ENCODE peak calls at places on chromosomes 16 and 17, in seven cellular contexts. W is PC-3, Q is neural progenitor cell, D is MM.1S, H is OCI-LY7, K is SK-N-SH, U is GM23338. A is an unnamed sample.
A peak's percentile ranks its signal among the peaks of the same experiment; 100 is the strongest.

GRCh38 chr16:81143921-81144471 is 47.8 kb upstream of the GCSH start:
- DNase-seq in W (no peak), Q (no peak), D (no peak), H (no peak), K (no peak), U (no peak), A (no peak)

GRCh38 chr16:65122974-65123845 is 1.3 kb upstream of the CDH11 start:
- DNase-seq in W (peak; percentile 48), Q (peak; percentile 69), D (no peak), H (no peak), K (peak; percentile 72), U (peak; percentile 59), A (peak; percentile 78)

GRCh38 chr16:81729451-81729850 is 49.6 kb upstream of the PLCG2 start:
- DNase-seq in W (no peak), Q (peak; percentile 60), D (no peak), H (peak; percentile 66), K (no peak), U (peak; percentile 89), A (no peak)

GRCh38 chr16:68379472-68380347 is 68.6 kb downstream of the SMPD3 start:
- DNase-seq in W (no peak), Q (no peak), D (no peak), H (no peak), K (no peak), U (no peak), A (no peak)

GRCh38 chr17:81690549-81690948 is 6.7 kb downstream of the HGS start:
- DNase-seq in W (no peak), Q (no peak), D (no peak), H (no peak), K (no peak), U (no peak), A (no peak)

GRCh38 chr17:79024901-79025737 is 1.1 kb downstream of the C1QTNF1 start:
- DNase-seq in W (peak; percentile 54), Q (no peak), D (no peak), H (no peak), K (peak; percentile 42), U (no peak), A (peak; percentile 50)

GRCh38 chr16:29789775-29790182 is 772 bp upstream of the KIF22 start:
- DNase-seq in W (no peak), Q (no peak), D (no peak), H (peak; percentile 47), K (no peak), U (peak; percentile 27), A (no peak)

GRCh38 chr16:87263418-87264052 is 53.7 kb downstream of the C16orf95 start:
- DNase-seq in W (peak; percentile 17), Q (no peak), D (no peak), H (no peak), K (no peak), U (peak; percentile 20), A (peak; percentile 17)

GRCh38 chr17:38751803-38752118 is 780 bp upstream of the PSMB3 start:
- DNase-seq in W (peak; percentile 84), Q (peak; percentile 94), D (peak; percentile 84), H (peak; percentile 85), K (peak; percentile 73), U (peak; percentile 90), A (peak; percentile 92)

GRCh38 chr17:81713004-81713555 is 996 bp downstream of the SLC25A10 start:
- DNase-seq in W (peak; percentile 25), Q (no peak), D (no peak), H (no peak), K (peak; percentile 69), U (no peak), A (peak; percentile 34)

GRCh38 chr16:22190169-22191088 is 15.6 kb upstream of the EEF2K start:
- DNase-seq in W (peak; percentile 96), Q (peak; percentile 99), D (peak; percentile 99), H (peak; percentile 98), K (peak; percentile 92), U (peak; percentile 99), A (peak; percentile 100)

GRCh38 chr17:78130439-78131101 is at the start of gene TMC8:
- DNase-seq in W (no peak), Q (no peak), D (peak; percentile 91), H (peak; percentile 93), K (peak; percentile 56), U (no peak), A (no peak)

GRCh38 chr17:78120971-78121800 is 7.4 kb downstream of the TMC6 start:
- DNase-seq in W (no peak), Q (no peak), D (peak; percentile 83), H (peak; percentile 53), K (no peak), U (no peak), A (no peak)

GRCh38 chr16:13168091-13168572 is 266.7 kb downstream of the SHISA9 start:
- DNase-seq in W (no peak), Q (peak; percentile 55), D (no peak), H (peak; percentile 54), K (peak; percentile 2), U (peak; percentile 88), A (no peak)

GRCh38 chr16:29316673-29317237 is 89.8 kb downstream of the NPIPB11 start:
- DNase-seq in W (no peak), Q (no peak), D (no peak), H (no peak), K (no peak), U (no peak), A (no peak)

GRCh38 chr17:57044976-57045867 is 39.8 kb upstream of the AKAP1 start:
- DNase-seq in W (no peak), Q (no peak), D (no peak), H (no peak), K (peak; percentile 63), U (no peak), A (peak; percentile 5)

GRCh38 chr16:2056681-2057407 is 9.1 kb downstream of the TSC2 start:
- DNase-seq in W (no peak), Q (peak; percentile 59), D (no peak), H (no peak), K (no peak), U (peak; percentile 48), A (no peak)

GRCh38 chr17:68319420-68320162 is 28.3 kb downstream of the ARSG start:
- DNase-seq in W (no peak), Q (no peak), D (no peak), H (peak; percentile 48), K (no peak), U (no peak), A (no peak)

GRCh38 chr17:28949185-28950016 is 1.9 kb downstream of the PHF12 start:
- DNase-seq in W (peak; percentile 26), Q (peak; percentile 86), D (peak; percentile 27), H (peak; percentile 55), K (peak; percentile 63), U (peak; percentile 74), A (peak; percentile 89)

GRCh38 chr16:17538942-17539341 is 68.2 kb upstream of the XYLT1 start:
- DNase-seq in W (no peak), Q (no peak), D (no peak), H (no peak), K (no peak), U (no peak), A (no peak)

GRCh38 chr17:5832886-5833285 is 237.3 kb upstream of the WSCD1 start:
- DNase-seq in W (peak; percentile 83), Q (peak; percentile 16), D (no peak), H (peak; percentile 43), K (no peak), U (peak; percentile 84), A (peak; percentile 25)

GRCh38 chr17:55175788-55176425 is 88.9 kb upstream of the HLF start:
- DNase-seq in W (no peak), Q (no peak), D (no peak), H (peak; percentile 76), K (no peak), U (no peak), A (no peak)

GRCh38 chr16:17205279-17206139 is 265.3 kb downstream of the XYLT1 start:
- DNase-seq in W (no peak), Q (peak; percentile 43), D (no peak), H (no peak), K (no peak), U (peak; percentile 74), A (peak; percentile 44)

GRCh38 chr17:63686138-63686685 is 13.7 kb downstream of the LIMD2 start:
- DNase-seq in W (no peak), Q (no peak), D (no peak), H (no peak), K (no peak), U (no peak), A (no peak)
- TF ChIP-seq EZH2phosphoT487 in W (no peak), Q (no peak), D (no peak), H (no peak), K (no peak), U (no peak), A (no peak)

GRCh38 chr17:69505740-69506139 is 91.2 kb downstream of the MAP2K6 start:
- DNase-seq in W (no peak), Q (no peak), D (no peak), H (no peak), K (no peak), U (no peak), A (no peak)

GRCh38 chr17:69512946-69513345 is 98.4 kb downstream of the MAP2K6 start:
- DNase-seq in W (no peak), Q (no peak), D (no peak), H (no peak), K (no peak), U (no peak), A (no peak)

GRCh38 chr17:69511244-69511643 is 96.7 kb downstream of the MAP2K6 start:
- DNase-seq in W (no peak), Q (peak; percentile 42), D (no peak), H (no peak), K (no peak), U (no peak), A (no peak)

GRCh38 chr17:69506489-69506888 is 92.0 kb downstream of the MAP2K6 start:
- DNase-seq in W (peak; percentile 49), Q (peak; percentile 57), D (no peak), H (peak; percentile 50), K (no peak), U (peak; percentile 64), A (peak; percentile 8)

GRCh38 chr17:69508814-69509213 is 94.3 kb downstream of the MAP2K6 start:
- DNase-seq in W (no peak), Q (no peak), D (no peak), H (no peak), K (no peak), U (no peak), A (no peak)
- H3K27ac ChIP-seq in W (no peak overlapping the region), Q (no peak overlapping the region), D (no peak overlapping the region), H (no peak overlapping the region), K (no peak overlapping the region), U (no peak overlapping the region), A (no peak overlapping the region)

GRCh38 chr16:20175358-20175757 is 101.7 kb upstream of the GPR139 start:
- DNase-seq in W (no peak), Q (no peak), D (peak; percentile 64), H (no peak), K (no peak), U (peak; percentile 72), A (no peak)
- H3K4me3 ChIP-seq in W (no peak overlapping the region), Q (no peak overlapping the region), D (no peak overlapping the region), H (no peak overlapping the region), K (no peak overlapping the region), U (no peak overlapping the region), A (no peak overlapping the region)

DNA sequence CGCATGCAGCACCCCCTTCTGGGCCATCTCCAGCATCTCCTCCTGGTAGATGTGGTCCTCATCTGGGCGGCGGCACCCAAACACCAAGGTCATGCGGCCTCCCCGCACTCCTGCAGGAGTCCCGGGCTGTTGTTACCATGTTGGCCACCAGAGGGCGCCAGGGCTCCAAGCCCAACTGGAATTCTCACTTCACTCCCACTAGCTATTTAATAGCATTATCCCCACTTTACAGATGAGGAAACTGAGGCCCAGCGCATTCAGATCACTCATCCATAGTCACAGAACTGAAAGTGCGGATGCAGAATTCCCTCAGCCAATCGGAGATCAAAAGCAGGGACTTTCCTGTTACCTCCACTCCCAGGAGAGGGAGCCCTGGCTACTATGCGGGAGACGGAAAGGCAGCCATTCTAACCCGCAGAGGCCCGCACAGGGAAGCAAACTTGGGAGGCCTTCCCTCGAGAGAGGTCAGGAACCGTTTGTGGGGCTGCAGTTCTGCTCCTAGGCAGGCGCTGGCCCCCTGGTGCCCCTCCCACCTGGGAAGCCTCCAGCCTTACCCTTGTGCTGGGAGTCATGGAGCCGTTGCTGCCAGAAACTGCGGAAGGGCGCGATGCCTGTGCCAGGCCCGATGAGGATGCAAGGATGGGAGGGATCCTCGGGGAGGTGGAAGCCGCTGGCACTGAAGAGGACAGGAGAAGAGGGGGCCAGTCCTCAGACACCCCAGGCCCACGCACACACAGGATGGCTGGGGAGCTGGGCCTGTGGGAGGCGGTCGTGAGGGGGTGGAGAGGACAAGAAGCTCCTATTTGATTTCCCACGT is 40.1 kb downstream of the NOS2 start:
- DNase-seq in W (peak; percentile 57), Q (peak; percentile 65), D (peak; percentile 52), H (peak; percentile 59), K (peak; percentile 77), U (peak; percentile 84), A (peak; percentile 56)
- TF ChIP-seq EZH2phosphoT487 in W (no peak), Q (no peak), D (no peak), H (no peak), K (no peak), U (no peak), A (no peak)

A was measured in GM23248.